ENCODE peak calls at places on chromosomes 2 and 18, in five cellular contexts. F is esophagus squamous epithelium, X is lower leg skin, R is K562, O is adrenal gland. D is an unnamed sample.

GRCh38 chr2:16320716-16321115 is 344.9 kb downstream of the CYRIA start:
- DNase-seq in F (no peak), X (no peak), R (no peak), O (no peak), D (no peak)

GRCh38 chr2:216370961-216371633 is 1.2 kb downstream of the MARCHF4 start:
- DNase-seq in F (no peak), X (no peak), R (no peak), O (no peak), D (peak)

GRCh38 chr2:25617948-25618646 is 55.3 kb downstream of the DTNB start:
- DNase-seq in F (no peak), X (no peak), R (no peak), O (no peak), D (no peak)

GRCh38 chr2:238771193-238771592 is 76.7 kb upstream of the TWIST2 start:
- DNase-seq in F (no peak), X (no peak), R (no peak), O (no peak), D (no peak)

GRCh38 chr2:241285596-241285995 is 29.9 kb downstream of the HDLBP start:
- DNase-seq in F (no peak), X (no peak), R (no peak), O (no peak), D (no peak)

GRCh38 chr18:29191263-29191662 is 1014.3 kb upstream of the CDH2 start:
- DNase-seq in F (no peak), X (no peak), R (no peak), O (no peak), D (no peak)

GRCh38 chr2:214471990-214472389 is 61.1 kb downstream of the VWC2L start:
- DNase-seq in F (no peak), X (no peak), R (no peak), O (no peak), D (no peak)

GRCh38 chr2:1987379-1987778 is 243.1 kb upstream of the PXDN start:
- DNase-seq in F (no peak), X (no peak), R (no peak), O (no peak), D (no peak)

GRCh38 chr2:190792956-190793888 is 87.4 kb upstream of the GLS start:
- DNase-seq in F (no peak), X (no peak), R (no peak), O (no peak), D (no peak)

GRCh38 chr18:23479829-23480505 is 23.3 kb upstream of the RMC1 start:
- DNase-seq in F (no peak), X (no peak), R (no peak), O (no peak), D (no peak)

GRCh38 chr2:23532311-23533013 is 147.5 kb downstream of the KLHL29 start:
- DNase-seq in F (no peak), X (no peak), R (no peak), O (no peak), D (no peak)

GRCh38 chr2:185522472-185522871 is 216.1 kb upstream of the FSIP2 start:
- DNase-seq in F (no peak), X (no peak), R (no peak), O (no peak), D (no peak)

GRCh38 chr2:21263622-21264021 is 139.9 kb downstream of the TDRD15 start:
- DNase-seq in F (no peak), X (peak), R (no peak), O (no peak), D (no peak)

GRCh38 chr2:96409543-96410184 is 74.1 kb downstream of the NCAPH start:
- DNase-seq in F (no peak), X (peak), R (no peak), O (no peak), D (no peak)

GRCh38 chr2:113370478-113371091 is 66.9 kb upstream of the ZNG1B start:
- DNase-seq in F (no peak), X (peak), R (peak), O (peak), D (peak)

GRCh38 chr18:9647496-9648323 is 33.4 kb upstream of the PPP4R1 start:
- DNase-seq in F (no peak), X (no peak), R (no peak), O (no peak), D (no peak)

GRCh38 chr2:237449193-237449797 is 35.3 kb upstream of the COL6A3 start:
- DNase-seq in F (no peak), X (peak), R (no peak), O (peak), D (no peak)

GRCh38 chr2:146004470-146004869 is 1484.6 kb upstream of the ZEB2 start:
- DNase-seq in F (no peak), X (no peak), R (no peak), O (no peak), D (no peak)

DNA sequence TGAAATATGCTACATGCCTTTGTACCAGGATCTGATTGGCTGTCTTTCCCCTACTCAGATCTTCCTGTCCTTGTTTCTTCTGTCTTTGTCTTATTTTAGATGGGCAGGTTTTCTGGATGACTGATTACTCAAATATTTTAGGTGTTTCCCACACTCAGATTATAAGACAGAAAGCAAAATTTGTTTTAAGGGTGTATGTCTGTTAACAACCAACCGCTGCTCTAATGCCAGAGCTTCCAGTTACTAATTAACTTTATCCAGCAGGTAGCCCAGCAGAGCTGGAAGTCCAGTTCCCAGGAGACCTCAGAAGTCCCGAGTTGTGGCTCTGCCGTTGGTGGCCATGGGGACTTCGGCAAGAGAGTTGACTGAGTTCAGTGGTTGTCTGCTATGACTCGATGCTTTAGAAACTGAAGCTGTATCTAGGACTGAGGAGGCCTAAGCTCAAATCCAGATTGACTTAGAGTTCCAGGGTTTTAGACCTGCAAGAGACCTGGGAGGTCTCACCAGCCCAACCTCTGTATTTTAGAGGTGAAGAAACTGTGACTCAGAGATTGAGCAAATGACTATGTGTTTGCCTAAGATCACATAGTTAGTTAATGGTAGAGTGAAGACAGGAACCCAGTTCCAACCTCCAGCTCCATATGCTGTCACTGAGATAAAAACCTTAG is 7.5 kb downstream of the IL1R2 start:
- DNase-seq in F (no peak), X (no peak), R (no peak), O (no peak), D (no peak)
- TF ChIP-seq POLR2A in F (no peak), X (no peak), R (no peak), O (no peak), D (no peak)

GRCh38 chr2:229922449-229923386 is at the start of gene FBXO36:
- DNase-seq in F (peak), X (no peak), R (peak), O (peak), D (peak)
- TF ChIP-seq POLR2A in F (no peak), X (no peak), R (peak), O (peak), D (no peak)

DNA sequence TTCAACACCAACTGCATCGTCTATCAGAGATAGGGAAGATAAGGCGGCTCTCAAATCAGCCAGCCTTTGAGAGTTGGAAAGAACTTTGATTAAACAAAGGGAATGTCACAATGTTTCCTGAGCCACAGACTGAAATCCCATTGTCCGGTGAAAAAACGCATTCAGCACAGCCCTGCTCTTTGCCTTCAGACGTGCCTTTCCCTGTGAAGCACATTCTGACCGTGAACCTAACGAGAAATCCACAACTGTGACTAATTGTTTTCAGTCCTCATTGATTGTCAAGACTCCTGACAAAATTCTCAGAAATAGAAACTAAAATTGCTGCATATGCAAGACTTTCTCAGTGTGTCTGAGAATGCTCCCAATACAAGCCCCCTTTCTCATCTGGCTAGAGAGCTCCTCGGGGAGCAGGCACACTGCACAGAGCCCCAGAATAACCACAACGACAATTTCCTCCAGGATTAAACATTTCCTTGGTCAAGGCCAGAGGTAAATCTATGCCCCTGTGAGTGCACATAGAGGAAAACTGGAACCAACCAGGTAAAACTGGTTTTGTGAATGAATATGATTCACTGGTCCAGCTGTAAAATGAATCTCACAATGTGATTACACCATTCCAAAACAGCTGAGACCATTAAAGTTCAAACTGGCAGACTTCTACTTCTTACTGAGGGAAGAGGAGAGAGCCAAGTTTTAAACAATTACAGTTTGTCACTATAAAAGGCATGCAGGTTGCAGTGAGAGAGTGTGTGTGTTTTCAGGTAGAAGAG is 561.9 kb upstream of the ID2 start:
- DNase-seq in F (no peak), X (no peak), R (no peak), O (peak), D (no peak)
- TF ChIP-seq POLR2A in F (no peak), X (no peak), R (no peak), O (peak), D (no peak)

DNA sequence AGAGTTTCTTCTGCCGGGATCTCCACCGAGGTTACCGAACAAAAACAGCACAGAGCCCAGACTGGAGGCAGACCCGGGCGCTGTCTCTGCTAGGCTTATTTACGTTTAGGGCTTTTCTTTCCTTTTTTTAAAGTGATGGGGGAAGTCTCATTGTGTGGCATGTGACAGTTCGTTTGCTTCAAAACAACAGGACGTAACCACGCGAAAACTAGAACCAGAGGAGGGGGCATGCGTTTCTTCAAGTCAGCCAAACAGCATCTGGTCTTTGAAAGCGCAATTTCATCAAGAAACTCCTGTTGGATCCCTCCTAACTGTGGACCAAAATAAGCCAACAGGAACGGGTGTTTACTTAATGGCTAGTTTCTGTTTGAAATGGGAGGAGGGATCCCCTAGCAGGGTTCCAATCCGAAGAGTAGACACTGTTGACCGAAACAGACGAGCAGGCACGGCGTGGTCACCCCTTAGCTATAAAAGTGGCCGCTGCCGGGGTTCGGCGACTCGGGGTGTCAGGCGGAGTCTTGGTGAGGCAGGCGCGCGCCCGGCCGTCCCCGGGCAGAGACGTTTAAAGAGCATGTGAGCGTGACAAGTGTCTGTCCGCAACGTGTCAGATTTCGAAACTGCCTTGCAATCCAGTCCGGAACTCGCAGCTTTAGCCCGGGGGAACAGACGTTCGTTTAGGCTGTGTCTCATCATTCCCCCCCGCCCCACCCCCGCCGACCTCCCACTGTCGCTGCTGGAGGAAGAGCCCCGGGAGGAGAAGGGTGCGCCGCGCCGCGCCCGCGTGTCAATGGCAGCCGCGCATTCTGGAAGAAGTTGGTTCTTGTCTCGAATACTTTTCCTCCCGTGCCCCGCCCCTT is 899 bp upstream of the TGIF1 start:
- DNase-seq in F (peak), X (peak), R (peak), O (peak), D (peak)
- TF ChIP-seq POLR2A in F (peak), X (peak), R (no peak), O (peak), D (no peak)

DNA sequence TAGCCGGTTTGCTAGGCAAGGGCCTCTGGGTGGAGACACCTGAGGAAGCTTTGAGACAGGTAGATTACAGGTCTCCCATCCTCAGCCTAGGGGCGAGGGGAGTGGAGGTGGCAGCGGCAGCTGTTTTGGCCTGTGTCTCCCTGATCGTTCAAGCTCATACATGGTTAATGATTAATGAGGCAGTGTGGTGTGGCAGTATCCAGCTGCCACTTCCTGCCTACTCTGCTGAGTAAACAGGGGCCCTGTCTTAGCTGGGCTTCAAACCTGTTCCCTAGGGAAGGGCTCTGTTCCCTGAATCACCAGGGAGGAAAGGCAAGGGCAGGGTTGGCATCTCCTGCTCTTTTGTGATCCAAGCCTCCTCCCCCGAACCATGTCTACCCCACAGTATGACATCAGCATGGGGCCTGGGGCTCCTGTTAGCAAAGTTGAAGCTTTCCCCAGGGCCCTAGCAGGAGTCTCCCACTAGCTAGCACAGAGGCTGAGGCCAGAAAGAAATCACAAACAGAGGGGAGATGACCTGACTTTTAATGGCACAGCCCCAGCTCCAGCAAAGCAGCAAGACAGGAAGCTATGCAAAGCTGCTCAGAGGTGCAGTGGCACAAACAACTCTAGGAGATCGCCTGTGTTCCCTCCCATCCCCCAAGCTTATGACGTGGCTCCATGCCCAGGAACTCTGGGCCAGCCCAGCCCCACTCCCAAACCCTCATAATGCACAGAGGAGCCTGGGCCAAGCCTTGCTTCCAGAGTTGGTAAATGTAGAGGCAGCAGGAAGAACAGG is 3.7 kb upstream of the TUBA4B start:
- DNase-seq in F (no peak), X (peak), R (no peak), O (peak), D (no peak)
- TF ChIP-seq POLR2A in F (peak), X (no peak), R (no peak), O (peak), D (peak)

GRCh38 chr2:157182204-157182709 is 75.2 kb upstream of the GALNT5 start:
- DNase-seq in F (no peak), X (no peak), R (peak), O (no peak), D (no peak)

GRCh38 chr2:157179706-157180105 is 77.8 kb upstream of the GALNT5 start:
- DNase-seq in F (no peak), X (no peak), R (no peak), O (no peak), D (no peak)

GRCh38 chr2:157178865-157179264 is 78.6 kb upstream of the GALNT5 start:
- DNase-seq in F (no peak), X (no peak), R (peak), O (no peak), D (no peak)

GRCh38 chr2:157182834-157183396 is 74.6 kb upstream of the GALNT5 start:
- DNase-seq in F (no peak), X (no peak), R (no peak), O (no peak), D (no peak)

GRCh38 chr2:157181234-157181633 is 76.3 kb upstream of the GALNT5 start:
- DNase-seq in F (no peak), X (no peak), R (no peak), O (no peak), D (no peak)
- TF ChIP-seq POLR2A in F (no peak), X (no peak), R (no peak), O (no peak), D (no peak)

DNA sequence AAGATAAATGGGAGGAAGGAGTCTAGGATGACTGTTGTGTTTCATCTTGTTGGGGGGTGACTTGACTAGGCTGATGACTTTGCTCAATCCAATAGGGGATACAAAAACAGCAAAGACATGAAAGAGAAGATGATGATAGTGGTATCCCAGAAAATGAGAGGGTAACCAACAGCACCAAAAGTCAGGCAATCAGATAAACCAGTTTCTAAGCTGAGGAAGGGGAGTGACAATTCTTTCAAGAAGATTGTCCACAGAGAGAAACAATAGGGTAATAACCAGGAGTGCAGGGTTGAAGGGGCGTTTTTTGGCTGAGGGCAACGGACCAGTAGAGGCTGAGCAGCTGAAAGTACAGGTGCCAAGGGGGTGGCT is 7.7 kb upstream of the KCMF1 start:
- DNase-seq in F (no peak), X (no peak), R (no peak), O (no peak), D (no peak)
- TF ChIP-seq POLR2A in F (no peak), X (no peak), R (no peak), O (no peak), D (no peak)

GRCh38 chr2:169478745-169479256 is 493 bp upstream of the BBS5 start:
- DNase-seq in F (no peak), X (no peak), R (no peak), O (no peak), D (no peak)

GRCh38 chr2:169480079-169480465 is 778 bp downstream of the BBS5 start:
- DNase-seq in F (no peak), X (no peak), R (no peak), O (no peak), D (no peak)

GRCh38 chr2:169476459-169476858 is 2.8 kb upstream of the BBS5 start:
- DNase-seq in F (no peak), X (no peak), R (no peak), O (no peak), D (no peak)

GRCh38 chr2:169478339-169478738 is 955 bp upstream of the BBS5 start:
- DNase-seq in F (no peak), X (no peak), R (no peak), O (peak), D (no peak)

GRCh38 chr2:169479257-169480078 is at the start of gene BBS5:
- DNase-seq in F (peak), X (peak), R (peak), O (peak), D (peak)
- TF ChIP-seq POLR2A in F (no peak), X (no peak), R (peak), O (peak), D (no peak)

GRCh38 chr18:3115430-3116025 is 102.6 kb upstream of the LPIN2 start:
- DNase-seq in F (no peak), X (no peak), R (no peak), O (no peak), D (no peak)

GRCh38 chr18:3118195-3119010 is 101.4 kb downstream of the MYOM1 start:
- DNase-seq in F (no peak), X (no peak), R (no peak), O (peak), D (no peak)

GRCh38 chr18:3119401-3120323 is 100.1 kb downstream of the MYOM1 start:
- DNase-seq in F (no peak), X (no peak), R (no peak), O (no peak), D (no peak)

GRCh38 chr18:3120356-3120755 is 99.4 kb downstream of the MYOM1 start:
- DNase-seq in F (no peak), X (no peak), R (no peak), O (no peak), D (no peak)

GRCh38 chr18:3117493-3118192 is 102.1 kb downstream of the MYOM1 start:
- DNase-seq in F (no peak), X (no peak), R (no peak), O (no peak), D (no peak)
- TF ChIP-seq POLR2A in F (no peak), X (no peak), R (no peak), O (no peak), D (no peak)